ENCODE peak calls at places on chromosomes 5 and 9, in five cellular contexts. One of them, this sample, is unnamed.

GRCh38 chr5:130400091-130400490 is 495.8 kb downstream of the CHSY3 start:
- DNase-seq in A549: peak; percentile 36
- DNase-seq in SK-N-SH: no peak
- DNase-seq in HepG2: peak; percentile 7
- DNase-seq in K562: no peak
- DNase-seq in this sample: no peak

GRCh38 chr5:160493806-160494317 is 72.2 kb downstream of the PTTG1 start:
- DNase-seq in A549: no peak
- DNase-seq in SK-N-SH: no peak
- DNase-seq in HepG2: no peak
- DNase-seq in K562: no peak
- DNase-seq in this sample: no peak

GRCh38 chr9:97808972-97809371 is 44.1 kb upstream of the FOXE1 start:
- DNase-seq in A549: no peak
- DNase-seq in SK-N-SH: no peak
- DNase-seq in HepG2: no peak
- DNase-seq in K562: no peak
- DNase-seq in this sample: no peak

GRCh38 chr5:150457112-150457511 is 7.6 kb upstream of the RPS14 start:
- DNase-seq in A549: no peak
- DNase-seq in SK-N-SH: no peak
- DNase-seq in HepG2: no peak
- DNase-seq in K562: no peak
- DNase-seq in this sample: no peak

GRCh38 chr5:174082286-174082685 is 36.8 kb downstream of the NSG2 start:
- DNase-seq in A549: no peak
- DNase-seq in SK-N-SH: no peak
- DNase-seq in HepG2: no peak
- DNase-seq in K562: no peak
- DNase-seq in this sample: no peak

GRCh38 chr5:17330386-17330785 is 113.0 kb downstream of the BASP1 start:
- DNase-seq in A549: no peak
- DNase-seq in SK-N-SH: no peak
- DNase-seq in HepG2: no peak
- DNase-seq in K562: no peak
- DNase-seq in this sample: no peak

GRCh38 chr5:142316681-142317080 is 8.1 kb downstream of the SPRY4 start:
- DNase-seq in A549: no peak
- DNase-seq in SK-N-SH: no peak
- DNase-seq in HepG2: no peak
- DNase-seq in K562: no peak
- DNase-seq in this sample: no peak

GRCh38 chr9:88775037-88775471 is 216.2 kb upstream of the S1PR3 start:
- DNase-seq in A549: no peak
- DNase-seq in SK-N-SH: no peak
- DNase-seq in HepG2: no peak
- DNase-seq in K562: peak; percentile 17
- DNase-seq in this sample: no peak

GRCh38 chr9:73073337-73074175 is 78.1 kb upstream of the ANXA1 start:
- DNase-seq in A549: no peak
- DNase-seq in SK-N-SH: no peak
- DNase-seq in HepG2: no peak
- DNase-seq in K562: no peak
- DNase-seq in this sample: no peak

GRCh38 chr9:92964981-92965758 is 17.8 kb downstream of the FGD3 start:
- DNase-seq in A549: no peak
- DNase-seq in SK-N-SH: no peak
- DNase-seq in HepG2: no peak
- DNase-seq in K562: no peak
- DNase-seq in this sample: no peak

GRCh38 chr9:129309906-129310305 is 131.8 kb upstream of the IER5L start:
- DNase-seq in A549: no peak
- DNase-seq in SK-N-SH: no peak
- DNase-seq in HepG2: no peak
- DNase-seq in K562: no peak
- DNase-seq in this sample: no peak

GRCh38 chr9:129464972-129465833 is 155.7 kb downstream of the C9orf50 start:
- DNase-seq in A549: no peak
- DNase-seq in SK-N-SH: no peak
- DNase-seq in HepG2: no peak
- DNase-seq in K562: no peak
- DNase-seq in this sample: no peak

GRCh38 chr9:89420397-89420796 is 77.5 kb downstream of the SEMA4D start:
- DNase-seq in A549: no peak
- DNase-seq in SK-N-SH: no peak
- DNase-seq in HepG2: no peak
- DNase-seq in K562: no peak
- DNase-seq in this sample: no peak

GRCh38 chr5:115329475-115329874 is 33.0 kb upstream of the CCDC112 start:
- DNase-seq in A549: no peak
- DNase-seq in SK-N-SH: no peak
- DNase-seq in HepG2: no peak
- DNase-seq in K562: no peak
- DNase-seq in this sample: no peak
- TF ChIP-seq MAX in A549: no peak
- TF ChIP-seq MAX in SK-N-SH: no peak
- TF ChIP-seq MAX in HepG2: no peak
- TF ChIP-seq MAX in K562: peak; percentile 23
- TF ChIP-seq MAX in this sample: no peak

DNA sequence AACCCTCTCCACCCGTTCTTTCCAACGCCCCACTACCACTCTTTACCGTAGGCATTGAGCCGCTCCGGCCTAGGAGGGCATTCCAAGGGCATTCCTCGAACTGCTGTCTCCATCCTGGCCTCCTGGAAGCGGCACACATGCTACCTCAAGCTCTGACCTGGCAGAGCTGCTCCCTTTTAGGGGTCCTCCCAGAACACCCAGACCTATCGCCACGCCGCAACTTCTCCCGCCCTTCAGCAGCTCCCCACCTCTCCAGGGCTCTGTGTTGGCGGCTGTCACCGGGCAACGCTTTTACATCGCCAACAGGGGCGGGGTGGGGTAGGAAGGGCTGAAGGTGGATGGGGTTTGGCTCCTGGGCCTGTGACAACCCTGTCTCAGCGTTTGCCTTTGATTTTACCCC is 4.6 kb upstream of the MYORG start:
- DNase-seq in A549: no peak
- DNase-seq in SK-N-SH: no peak
- DNase-seq in HepG2: no peak
- DNase-seq in K562: no peak
- DNase-seq in this sample: no peak
- TF ChIP-seq USF2 in A549: no peak
- TF ChIP-seq USF2 in SK-N-SH: no peak
- TF ChIP-seq USF2 in HepG2: no peak
- TF ChIP-seq USF2 in K562: no peak
- TF ChIP-seq USF2 in this sample: no peak

GRCh38 chr5:74009502-74009901 is 383.5 kb downstream of the ARHGEF28 start:
- DNase-seq in A549: no peak
- DNase-seq in SK-N-SH: no peak
- DNase-seq in HepG2: no peak
- DNase-seq in K562: no peak
- DNase-seq in this sample: no peak
- H3K27ac ChIP-seq in A549: no peak overlapping the region
- H3K27ac ChIP-seq in SK-N-SH: no peak overlapping the region
- H3K27ac ChIP-seq in HepG2: no peak overlapping the region
- H3K27ac ChIP-seq in K562: no peak overlapping the region
- H3K27ac ChIP-seq in this sample: no peak overlapping the region

GRCh38 chr5:156178117-156178516 is 148.8 kb upstream of the SGCD start:
- DNase-seq in A549: no peak
- DNase-seq in SK-N-SH: no peak
- DNase-seq in HepG2: no peak
- DNase-seq in K562: no peak
- DNase-seq in this sample: no peak
- TF ChIP-seq MAX in A549: no peak
- TF ChIP-seq MAX in SK-N-SH: no peak
- TF ChIP-seq MAX in HepG2: no peak
- TF ChIP-seq MAX in K562: no peak
- TF ChIP-seq MAX in this sample: no peak

GRCh38 chr5:138694146-138694545 is 59.1 kb upstream of the CTNNA1 start:
- DNase-seq in A549: no peak
- DNase-seq in SK-N-SH: no peak
- DNase-seq in HepG2: no peak
- DNase-seq in K562: no peak
- DNase-seq in this sample: no peak

GRCh38 chr5:138697720-138698360 is 55.4 kb upstream of the CTNNA1 start:
- DNase-seq in A549: no peak
- DNase-seq in SK-N-SH: peak; percentile 58
- DNase-seq in HepG2: no peak
- DNase-seq in K562: no peak
- DNase-seq in this sample: no peak

GRCh38 chr5:138695781-138696180 is 57.4 kb upstream of the CTNNA1 start:
- DNase-seq in A549: no peak
- DNase-seq in SK-N-SH: no peak
- DNase-seq in HepG2: no peak
- DNase-seq in K562: no peak
- DNase-seq in this sample: no peak

GRCh38 chr5:138698713-138699112 is 54.5 kb upstream of the CTNNA1 start:
- DNase-seq in A549: no peak
- DNase-seq in SK-N-SH: no peak
- DNase-seq in HepG2: no peak
- DNase-seq in K562: no peak
- DNase-seq in this sample: no peak

DNA sequence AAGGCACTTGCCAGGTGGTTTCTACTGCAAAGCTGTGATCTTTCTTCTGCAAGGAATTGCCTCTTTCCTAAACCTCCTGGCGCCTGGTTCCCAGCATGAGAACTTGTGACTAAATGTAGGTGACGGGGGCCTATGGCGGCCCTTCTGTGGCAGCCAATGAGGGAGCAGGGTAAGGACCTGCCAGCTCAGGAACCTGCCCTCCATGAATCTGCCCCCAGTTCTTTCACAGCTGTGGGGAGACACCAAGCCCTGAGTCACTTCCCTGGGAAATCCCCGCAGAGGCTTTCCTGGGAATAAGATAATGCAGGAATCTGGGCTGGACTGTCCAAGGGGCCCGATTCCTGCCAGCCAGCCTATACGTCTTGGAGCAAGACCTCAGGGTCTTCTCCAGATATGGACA is 56.7 kb upstream of the CTNNA1 start:
- DNase-seq in A549: no peak
- DNase-seq in SK-N-SH: no peak
- DNase-seq in HepG2: no peak
- DNase-seq in K562: no peak
- DNase-seq in this sample: no peak
- TF ChIP-seq USF2 in A549: no peak
- TF ChIP-seq USF2 in SK-N-SH: no peak
- TF ChIP-seq USF2 in HepG2: no peak
- TF ChIP-seq USF2 in K562: no peak
- TF ChIP-seq USF2 in this sample: no peak

GRCh38 chr5:168680395-168680794 is 101.2 kb upstream of the PANK3 start:
- DNase-seq in A549: no peak
- DNase-seq in SK-N-SH: no peak
- DNase-seq in HepG2: no peak
- DNase-seq in K562: no peak
- DNase-seq in this sample: no peak

GRCh38 chr5:168685566-168685965 is 106.4 kb upstream of the PANK3 start:
- DNase-seq in A549: no peak
- DNase-seq in SK-N-SH: no peak
- DNase-seq in HepG2: no peak
- DNase-seq in K562: no peak
- DNase-seq in this sample: no peak

GRCh38 chr5:168681556-168682183 is 102.5 kb upstream of the PANK3 start:
- DNase-seq in A549: no peak
- DNase-seq in SK-N-SH: no peak
- DNase-seq in HepG2: peak; percentile 16
- DNase-seq in K562: no peak
- DNase-seq in this sample: no peak

GRCh38 chr5:168683927-168684295 is 104.7 kb upstream of the PANK3 start:
- DNase-seq in A549: no peak
- DNase-seq in SK-N-SH: no peak
- DNase-seq in HepG2: no peak
- DNase-seq in K562: no peak
- DNase-seq in this sample: no peak

GRCh38 chr5:168683247-168683926 is 104.2 kb upstream of the PANK3 start:
- DNase-seq in A549: no peak
- DNase-seq in SK-N-SH: no peak
- DNase-seq in HepG2: no peak
- DNase-seq in K562: peak; percentile 42
- DNase-seq in this sample: no peak
- H3K27ac ChIP-seq in A549: no peak overlapping the region
- H3K27ac ChIP-seq in SK-N-SH: no peak overlapping the region
- H3K27ac ChIP-seq in HepG2: no peak overlapping the region
- H3K27ac ChIP-seq in K562: no peak overlapping the region
- H3K27ac ChIP-seq in this sample: no peak overlapping the region

GRCh38 chr5:43728581-43728980 is 125.6 kb downstream of the NNT start:
- DNase-seq in A549: no peak
- DNase-seq in SK-N-SH: no peak
- DNase-seq in HepG2: no peak
- DNase-seq in K562: no peak
- DNase-seq in this sample: no peak
- TF ChIP-seq MAX in A549: no peak
- TF ChIP-seq MAX in SK-N-SH: no peak
- TF ChIP-seq MAX in HepG2: no peak
- TF ChIP-seq MAX in K562: no peak
- TF ChIP-seq MAX in this sample: no peak

DNA sequence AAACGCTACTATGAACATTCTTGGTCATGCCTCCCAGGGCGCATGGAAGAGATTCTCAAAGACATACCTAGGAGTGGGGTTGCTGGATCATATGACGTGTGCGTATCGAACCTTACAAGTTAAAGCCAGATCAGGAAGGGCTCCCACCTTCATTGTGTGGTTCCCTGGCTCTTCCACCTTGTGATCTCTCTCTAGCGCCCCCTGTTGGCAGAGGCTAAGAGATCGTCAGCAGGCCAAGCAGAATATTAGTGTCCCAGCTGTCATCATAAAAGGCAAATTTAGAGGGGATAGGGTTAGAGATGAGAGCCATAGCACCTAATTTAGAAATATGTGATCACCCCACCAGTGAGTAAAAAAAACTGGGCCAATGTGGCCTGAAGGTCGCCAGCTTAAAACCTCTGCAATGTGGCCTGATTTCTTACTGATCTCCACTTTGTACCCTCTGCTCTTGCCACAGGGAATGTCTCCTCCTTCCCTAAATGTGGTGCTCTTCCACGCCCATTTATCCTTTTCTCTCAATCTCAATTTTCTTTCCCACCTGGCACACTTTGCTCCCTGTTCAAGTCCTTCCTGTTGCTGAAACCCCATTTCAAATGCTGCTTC is 91.7 kb upstream of the SHB start:
- DNase-seq in A549: peak; percentile 56
- DNase-seq in SK-N-SH: peak; percentile 52
- DNase-seq in HepG2: peak; percentile 57
- DNase-seq in K562: peak; percentile 89
- DNase-seq in this sample: no peak
- TF ChIP-seq USF2 in A549: no peak
- TF ChIP-seq USF2 in SK-N-SH: no peak
- TF ChIP-seq USF2 in HepG2: no peak
- TF ChIP-seq USF2 in K562: no peak
- TF ChIP-seq USF2 in this sample: no peak